ENCODE peak calls at places on chromosomes 2 and 18, in five cellular contexts. N is lung; U is SK-N-DZ; E is stimulated activated CD4-positive, alpha-beta T cell treated with anti-CD3 and anti-CD28 coated beads, Interleukin-2, amount 100 ng/mL, for 48 hours; H is NCI-H510A treated with DMSO at 0.1 percent for 48 hours. K is an unnamed sample.

GRCh38 chr2:143686585-143687164 is 557.5 kb downstream of the ARHGAP15 start:
- DNase-seq in N (no peak), U (peak), E (no peak), H (no peak), K (peak)

GRCh38 chr2:191657977-191658376 is 20.0 kb upstream of the NABP1 start:
- DNase-seq in N (no peak), U (no peak), E (no peak), H (no peak), K (no peak)

GRCh38 chr2:29273704-29274611 is 158.7 kb downstream of the CLIP4 start:
- DNase-seq in N (no peak), U (no peak), E (no peak), H (no peak), K (peak)

GRCh38 chr2:65373365-65373918 is 59.0 kb downstream of the SPRED2 start:
- DNase-seq in N (no peak), U (no peak), E (no peak), H (no peak), K (no peak)

GRCh38 chr2:26112201-26112600 is 60.7 kb upstream of the GAREM2 start:
- DNase-seq in N (no peak), U (no peak), E (no peak), H (no peak), K (no peak)

GRCh38 chr18:957829-958228 is 53.2 kb downstream of the ADCYAP1 start:
- DNase-seq in N (no peak), U (no peak), E (no peak), H (no peak), K (no peak)

GRCh38 chr2:228705331-228705730 is 523.8 kb upstream of the SPHKAP start:
- DNase-seq in N (no peak), U (no peak), E (no peak), H (no peak), K (no peak)

GRCh38 chr2:231743376-231744116 is 35.2 kb downstream of the PTMA start:
- DNase-seq in N (no peak), U (no peak), E (no peak), H (no peak), K (no peak)

GRCh38 chr2:37713258-37713700 is 41.8 kb upstream of the CDC42EP3 start:
- DNase-seq in N (no peak), U (no peak), E (no peak), H (no peak), K (no peak)

GRCh38 chr2:173571021-173571821 is 216.5 kb downstream of the CDCA7 start:
- DNase-seq in N (no peak), U (peak), E (no peak), H (peak), K (no peak)

GRCh38 chr2:148552675-148553331 is 91.7 kb upstream of the EPC2 start:
- DNase-seq in N (no peak), U (no peak), E (no peak), H (peak), K (no peak)

GRCh38 chr2:202519453-202519852 is 115.3 kb upstream of the FAM117B start:
- DNase-seq in N (no peak), U (no peak), E (no peak), H (no peak), K (no peak)

GRCh38 chr18:10872297-10872696 is 277.1 kb downstream of the PIEZO2 start:
- DNase-seq in N (no peak), U (no peak), E (no peak), H (no peak), K (no peak)

GRCh38 chr18:56902653-56903052 is 244.2 kb upstream of the BOD1L2 start:
- DNase-seq in N (no peak), U (no peak), E (no peak), H (no peak), K (no peak)

GRCh38 chr2:54691439-54692135 is 31.9 kb upstream of the EML6 start:
- DNase-seq in N (no peak), U (no peak), E (no peak), H (no peak), K (no peak)

GRCh38 chr2:61161888-61162287 is at the start of gene C2orf74:
- DNase-seq in N (no peak), U (no peak), E (no peak), H (no peak), K (no peak)

GRCh38 chr2:237072067-237072931 is 13.4 kb upstream of the COPS8 start:
- DNase-seq in N (peak), U (peak), E (peak), H (peak), K (no peak)

GRCh38 chr18:49510393-49511115 is 23.5 kb upstream of the C18orf32 start:
- DNase-seq in N (peak), U (peak), E (peak), H (peak), K (no peak)

GRCh38 chr18:24372279-24372678 is 25.3 kb downstream of the OSBPL1A start:
- DNase-seq in N (no peak), U (no peak), E (no peak), H (no peak), K (no peak)

GRCh38 chr2:98623657-98624056 is 15.3 kb downstream of the UNC50 start:
- DNase-seq in N (no peak), U (no peak), E (no peak), H (no peak), K (no peak)

GRCh38 chr18:27075828-27076227 is 109.3 kb downstream of the CHST9 start:
- DNase-seq in N (no peak), U (peak), E (no peak), H (peak), K (no peak)

GRCh38 chr18:32040936-32041335 is 22.3 kb downstream of the RNF125 start:
- DNase-seq in N (no peak), U (no peak), E (no peak), H (no peak), K (no peak)

K was measured in HFF-Myc.